ENCODE peak calls at places on chromosomes 7 and 10, in ten cellular contexts. One of them, this sample, is unnamed. For H3K4me1, the result is how much of the 10 kb centered on the place peaks cover.

GRCh38 chr10:35262436-35262835 is 73.9 kb upstream of the CCNY start:
- DNase-seq in hepatocyte: no peak
- DNase-seq in IMR-90: peak
- DNase-seq in A549: no peak
- DNase-seq in MM.1S: no peak
- DNase-seq in BE2C: no peak
- DNase-seq in PC-3: peak
- DNase-seq in heart right ventricle: no peak
- DNase-seq in fibroblast of lung: no peak
- DNase-seq in gastrocnemius medialis: no peak
- DNase-seq in this sample: no peak

GRCh38 chr10:48957361-48957760 is 17.7 kb upstream of the LRRC18 start:
- DNase-seq in hepatocyte: no peak
- DNase-seq in MM.1S: no peak
- DNase-seq in heart right ventricle: no peak
- DNase-seq in BE2C: no peak
- DNase-seq in A549: no peak
- DNase-seq in PC-3: no peak
- DNase-seq in IMR-90: no peak
- DNase-seq in fibroblast of lung: no peak
- DNase-seq in gastrocnemius medialis: no peak
- DNase-seq in this sample: no peak

GRCh38 chr7:107404740-107405537 is 64.9 kb upstream of the GPR22 start:
- DNase-seq in BE2C: no peak
- DNase-seq in A549: no peak
- DNase-seq in hepatocyte: no peak
- DNase-seq in PC-3: peak
- DNase-seq in gastrocnemius medialis: no peak
- DNase-seq in heart right ventricle: no peak
- DNase-seq in MM.1S: no peak
- DNase-seq in IMR-90: no peak
- DNase-seq in fibroblast of lung: no peak
- DNase-seq in this sample: peak

GRCh38 chr7:24812313-24812945 is 55.2 kb upstream of the GSDME start:
- DNase-seq in MM.1S: peak
- DNase-seq in IMR-90: peak
- DNase-seq in heart right ventricle: peak
- DNase-seq in fibroblast of lung: no peak
- DNase-seq in BE2C: peak
- DNase-seq in hepatocyte: peak
- DNase-seq in PC-3: peak
- DNase-seq in A549: peak
- DNase-seq in gastrocnemius medialis: no peak
- DNase-seq in this sample: no peak

GRCh38 chr7:66950763-66951162 is 29.7 kb downstream of the TMEM248 start:
- DNase-seq in IMR-90: peak
- DNase-seq in hepatocyte: no peak
- DNase-seq in PC-3: no peak
- DNase-seq in A549: no peak
- DNase-seq in MM.1S: no peak
- DNase-seq in heart right ventricle: no peak
- DNase-seq in BE2C: no peak
- DNase-seq in fibroblast of lung: peak
- DNase-seq in gastrocnemius medialis: no peak
- DNase-seq in this sample: no peak

GRCh38 chr7:130356760-130357611 is 12.4 kb downstream of the CPA5 start:
- DNase-seq in fibroblast of lung: peak
- DNase-seq in BE2C: no peak
- DNase-seq in PC-3: peak
- DNase-seq in MM.1S: no peak
- DNase-seq in IMR-90: peak
- DNase-seq in heart right ventricle: no peak
- DNase-seq in hepatocyte: peak
- DNase-seq in A549: peak
- DNase-seq in gastrocnemius medialis: peak
- DNase-seq in this sample: peak

GRCh38 chr7:139720705-139721231 is 57.0 kb downstream of the HIPK2 start:
- DNase-seq in MM.1S: no peak
- DNase-seq in A549: no peak
- DNase-seq in gastrocnemius medialis: no peak
- DNase-seq in heart right ventricle: no peak
- DNase-seq in BE2C: no peak
- DNase-seq in PC-3: peak
- DNase-seq in fibroblast of lung: no peak
- DNase-seq in IMR-90: peak
- DNase-seq in hepatocyte: no peak
- DNase-seq in this sample: no peak

GRCh38 chr10:57948796-57949195 is 318.9 kb downstream of the IPMK start:
- DNase-seq in PC-3: no peak
- DNase-seq in fibroblast of lung: no peak
- DNase-seq in A549: no peak
- DNase-seq in heart right ventricle: no peak
- DNase-seq in gastrocnemius medialis: no peak
- DNase-seq in IMR-90: no peak
- DNase-seq in MM.1S: no peak
- DNase-seq in BE2C: no peak
- DNase-seq in hepatocyte: no peak
- DNase-seq in this sample: no peak

GRCh38 chr7:151091431-151091830 is 5.2 kb downstream of the AGAP3 start:
- DNase-seq in heart right ventricle: no peak
- DNase-seq in MM.1S: peak
- DNase-seq in BE2C: peak
- DNase-seq in PC-3: no peak
- DNase-seq in gastrocnemius medialis: no peak
- DNase-seq in A549: peak
- DNase-seq in hepatocyte: peak
- DNase-seq in IMR-90: no peak
- DNase-seq in fibroblast of lung: no peak
- DNase-seq in this sample: no peak
- H3K4me1 ChIP-seq in heart right ventricle: half or more
- H3K4me1 ChIP-seq in MM.1S: under half
- H3K4me1 ChIP-seq in BE2C: under half
- H3K4me1 ChIP-seq in PC-3: under half
- H3K4me1 ChIP-seq in gastrocnemius medialis: under half
- H3K4me1 ChIP-seq in A549: under half
- H3K4me1 ChIP-seq in hepatocyte: under half
- H3K4me1 ChIP-seq in IMR-90: under half
- H3K4me1 ChIP-seq in fibroblast of lung: under half
- H3K4me1 ChIP-seq in this sample: under half

DNA sequence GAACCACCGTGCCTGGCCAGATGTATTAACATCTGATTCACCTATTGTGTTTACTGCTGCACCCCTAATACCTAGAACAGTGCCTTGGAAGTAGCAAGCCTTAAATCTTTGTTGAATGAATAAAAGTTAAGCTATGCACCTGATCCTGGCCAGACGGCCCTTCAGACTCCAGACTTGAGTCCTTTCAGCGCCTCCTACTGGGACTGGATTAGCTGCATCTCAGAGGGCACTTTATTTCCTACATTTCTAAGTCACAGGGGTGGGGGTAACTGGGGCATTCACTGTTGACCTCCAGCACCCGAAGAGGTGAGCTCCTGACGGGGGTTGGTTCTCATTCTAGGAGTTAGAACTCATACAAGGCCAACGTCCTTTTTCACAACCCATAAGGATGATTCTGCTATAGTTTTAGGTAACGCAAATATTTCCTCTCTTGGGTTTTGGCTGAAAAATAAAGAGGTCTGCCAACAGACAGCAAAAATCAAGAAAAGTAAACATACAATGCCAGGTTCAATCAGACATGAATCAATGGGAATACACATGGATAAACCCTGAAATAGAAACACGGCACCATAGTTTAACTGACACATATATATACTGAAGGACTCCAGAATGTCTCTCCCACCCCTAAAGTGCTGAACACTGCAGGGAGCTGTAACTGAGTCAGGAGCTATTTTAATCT is 48.0 kb upstream of the DLG5 start:
- DNase-seq in A549: peak
- DNase-seq in IMR-90: peak
- DNase-seq in fibroblast of lung: peak
- DNase-seq in hepatocyte: peak
- DNase-seq in MM.1S: no peak
- DNase-seq in heart right ventricle: no peak
- DNase-seq in BE2C: peak
- DNase-seq in gastrocnemius medialis: no peak
- DNase-seq in PC-3: peak
- DNase-seq in this sample: peak
- TF ChIP-seq CTCF in A549: peak
- TF ChIP-seq CTCF in IMR-90: peak
- TF ChIP-seq CTCF in fibroblast of lung: peak
- TF ChIP-seq CTCF in hepatocyte: peak
- TF ChIP-seq CTCF in MM.1S: peak
- TF ChIP-seq CTCF in heart right ventricle: peak
- TF ChIP-seq CTCF in BE2C: peak
- TF ChIP-seq CTCF in gastrocnemius medialis: no peak
- TF ChIP-seq CTCF in PC-3: peak
- TF ChIP-seq CTCF in this sample: peak

GRCh38 chr7:514651-515598 is 4.7 kb downstream of the PDGFA start:
- DNase-seq in gastrocnemius medialis: no peak
- DNase-seq in IMR-90: no peak
- DNase-seq in BE2C: no peak
- DNase-seq in fibroblast of lung: peak
- DNase-seq in MM.1S: no peak
- DNase-seq in A549: no peak
- DNase-seq in heart right ventricle: no peak
- DNase-seq in hepatocyte: no peak
- DNase-seq in PC-3: no peak
- DNase-seq in this sample: no peak

GRCh38 chr7:516606-517456 is 2.8 kb downstream of the PDGFA start:
- DNase-seq in fibroblast of lung: peak
- DNase-seq in MM.1S: no peak
- DNase-seq in IMR-90: peak
- DNase-seq in gastrocnemius medialis: peak
- DNase-seq in A549: peak
- DNase-seq in BE2C: no peak
- DNase-seq in hepatocyte: peak
- DNase-seq in heart right ventricle: no peak
- DNase-seq in PC-3: peak
- DNase-seq in this sample: no peak

GRCh38 chr7:517848-518629 is 1.6 kb downstream of the PDGFA start:
- DNase-seq in IMR-90: peak
- DNase-seq in A549: peak
- DNase-seq in fibroblast of lung: peak
- DNase-seq in heart right ventricle: peak
- DNase-seq in BE2C: no peak
- DNase-seq in PC-3: peak
- DNase-seq in hepatocyte: peak
- DNase-seq in gastrocnemius medialis: peak
- DNase-seq in MM.1S: no peak
- DNase-seq in this sample: no peak

GRCh38 chr7:515628-516027 is 4.0 kb downstream of the PDGFA start:
- DNase-seq in A549: no peak
- DNase-seq in IMR-90: no peak
- DNase-seq in PC-3: no peak
- DNase-seq in heart right ventricle: no peak
- DNase-seq in gastrocnemius medialis: no peak
- DNase-seq in hepatocyte: no peak
- DNase-seq in fibroblast of lung: no peak
- DNase-seq in BE2C: no peak
- DNase-seq in MM.1S: no peak
- DNase-seq in this sample: no peak

DNA sequence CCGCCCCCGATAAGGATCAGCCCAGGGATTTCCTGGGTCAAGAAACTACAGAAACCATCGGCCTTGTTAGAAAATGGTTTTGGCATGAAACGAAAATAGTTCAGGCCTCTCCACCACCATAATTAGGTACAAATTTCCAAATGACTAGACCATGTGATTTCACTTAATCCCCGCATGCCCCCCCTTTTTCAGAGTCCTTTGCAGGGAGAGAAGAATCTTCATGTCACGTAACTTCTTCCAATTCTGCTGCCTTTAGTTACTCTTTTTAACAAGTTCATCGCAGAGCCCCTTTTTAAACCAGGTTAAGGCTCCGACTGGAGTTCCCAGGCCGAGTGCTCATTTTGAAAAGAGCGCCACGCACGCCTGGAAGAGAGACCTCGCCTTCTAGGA is 3.4 kb downstream of the PDGFA start:
- DNase-seq in IMR-90: no peak
- DNase-seq in A549: no peak
- DNase-seq in hepatocyte: no peak
- DNase-seq in MM.1S: no peak
- DNase-seq in heart right ventricle: no peak
- DNase-seq in gastrocnemius medialis: no peak
- DNase-seq in PC-3: no peak
- DNase-seq in fibroblast of lung: no peak
- DNase-seq in BE2C: no peak
- DNase-seq in this sample: no peak
- H3K4me1 ChIP-seq in IMR-90: under half
- H3K4me1 ChIP-seq in A549: under half
- H3K4me1 ChIP-seq in hepatocyte: under half
- H3K4me1 ChIP-seq in MM.1S: under half
- H3K4me1 ChIP-seq in heart right ventricle: half or more
- H3K4me1 ChIP-seq in gastrocnemius medialis: under half
- H3K4me1 ChIP-seq in PC-3: under half
- H3K4me1 ChIP-seq in fibroblast of lung: under half
- H3K4me1 ChIP-seq in BE2C: under half
- H3K4me1 ChIP-seq in this sample: under half

GRCh38 chr10:600234-600633 is 89.2 kb downstream of the DIP2C start:
- DNase-seq in heart right ventricle: no peak
- DNase-seq in A549: no peak
- DNase-seq in BE2C: no peak
- DNase-seq in gastrocnemius medialis: no peak
- DNase-seq in MM.1S: no peak
- DNase-seq in fibroblast of lung: no peak
- DNase-seq in PC-3: no peak
- DNase-seq in hepatocyte: no peak
- DNase-seq in IMR-90: no peak
- DNase-seq in this sample: no peak
- TF ChIP-seq CTCF in heart right ventricle: no peak
- TF ChIP-seq CTCF in A549: no peak
- TF ChIP-seq CTCF in BE2C: no peak
- TF ChIP-seq CTCF in gastrocnemius medialis: no peak
- TF ChIP-seq CTCF in MM.1S: no peak
- TF ChIP-seq CTCF in fibroblast of lung: no peak
- TF ChIP-seq CTCF in PC-3: no peak
- TF ChIP-seq CTCF in hepatocyte: no peak
- TF ChIP-seq CTCF in IMR-90: no peak
- TF ChIP-seq CTCF in this sample: no peak

GRCh38 chr7:137940656-137941518 is 61.0 kb downstream of the CREB3L2 start:
- DNase-seq in PC-3: no peak
- DNase-seq in A549: no peak
- DNase-seq in heart right ventricle: no peak
- DNase-seq in MM.1S: no peak
- DNase-seq in hepatocyte: peak
- DNase-seq in BE2C: no peak
- DNase-seq in fibroblast of lung: peak
- DNase-seq in IMR-90: peak
- DNase-seq in gastrocnemius medialis: no peak
- DNase-seq in this sample: no peak
- H3K4me1 ChIP-seq in PC-3: under half
- H3K4me1 ChIP-seq in A549: under half
- H3K4me1 ChIP-seq in heart right ventricle: half or more
- H3K4me1 ChIP-seq in MM.1S: under half
- H3K4me1 ChIP-seq in hepatocyte: under half
- H3K4me1 ChIP-seq in BE2C: under half
- H3K4me1 ChIP-seq in fibroblast of lung: under half
- H3K4me1 ChIP-seq in IMR-90: under half
- H3K4me1 ChIP-seq in gastrocnemius medialis: under half
- H3K4me1 ChIP-seq in this sample: under half